ENCODE peak calls at places on chromosomes 5 and 9, in ten cellular contexts. P is right atrium auricular region, N is brain microvascular endothelial cell, I is left ventricle myocardium inferior, F is heart right ventricle, X is ovary, L is cardiac muscle cell, D is neural progenitor cell, V is fibroblast of lung, R is hepatocyte. W is an unnamed sample. For H3K27me3, the result is how much of the 10 kb centered on the place peaks cover.

GRCh38 chr9:73270967-73271722 is 119.5 kb downstream of the ANXA1 start:
- DNase-seq in I (no peak), D (no peak), L (peak), N (peak), X (no peak), P (no peak), F (no peak), V (peak), R (peak), W (no peak)

GRCh38 chr5:126674145-126674544 is 73.4 kb downstream of the PHAX start:
- DNase-seq in D (no peak), X (no peak), R (no peak), L (no peak), V (no peak), P (no peak), F (no peak), I (no peak), N (no peak), W (no peak)

GRCh38 chr5:125659316-125660071 is 763.7 kb upstream of the GRAMD2B start:
- DNase-seq in X (no peak), F (no peak), I (no peak), D (peak), P (no peak), L (peak), V (peak), N (peak), R (no peak), W (peak)

GRCh38 chr9:134698587-134699342 is 57.2 kb downstream of the COL5A1 start:
- DNase-seq in D (peak), I (peak), X (peak), R (peak), V (peak), N (peak), L (peak), P (no peak), F (peak), W (peak)

GRCh38 chr5:80837679-80838078 is 122.5 kb upstream of the RASGRF2 start:
- DNase-seq in L (no peak), P (no peak), R (no peak), N (no peak), I (no peak), V (no peak), X (no peak), D (no peak), F (no peak), W (no peak)

GRCh38 chr5:71767661-71768060 is 48.6 kb downstream of the CARTPT start:
- DNase-seq in F (no peak), N (no peak), D (no peak), V (no peak), P (no peak), R (no peak), X (no peak), I (no peak), L (no peak), W (no peak)

GRCh38 chr5:173602423-173602822 is 14.0 kb downstream of the BOD1 start:
- DNase-seq in L (peak), F (peak), D (no peak), R (peak), P (peak), X (peak), N (peak), V (peak), I (peak), W (no peak)

GRCh38 chr5:145449794-145450193 is 385.3 kb downstream of the PRELID2 start:
- DNase-seq in N (no peak), L (no peak), P (no peak), R (no peak), D (no peak), V (no peak), F (no peak), I (no peak), X (no peak), W (no peak)

GRCh38 chr9:95443301-95443700 is 73.5 kb downstream of the PTCH1 start:
- DNase-seq in D (no peak), I (no peak), R (no peak), X (no peak), L (no peak), V (no peak), N (no peak), F (no peak), P (no peak), W (no peak)

GRCh38 chr9:692636-693459 is 148.6 kb upstream of the DMRT1 start:
- DNase-seq in I (no peak), L (no peak), N (peak), P (no peak), D (no peak), V (no peak), X (no peak), R (no peak), F (no peak), W (no peak)

GRCh38 chr5:75286211-75286773 is 49.6 kb upstream of the ANKRD31 start:
- DNase-seq in V (no peak), R (no peak), F (no peak), I (no peak), D (no peak), L (no peak), N (no peak), P (no peak), X (no peak), W (no peak)

GRCh38 chr9:129550199-129550839 is 70.6 kb downstream of the C9orf50 start:
- DNase-seq in R (peak), V (peak), P (peak), D (peak), I (peak), N (peak), F (peak), L (peak), X (peak), W (peak)

GRCh38 chr9:137972355-137972987 is 94.9 kb downstream of the CACNA1B start:
- DNase-seq in L (no peak), I (no peak), X (peak), N (no peak), V (no peak), P (peak), R (peak), D (no peak), F (no peak), W (no peak)

GRCh38 chr5:122313001-122313402 is 965 bp downstream of the SNCAIP start:
- DNase-seq in F (peak), R (peak), V (peak), D (peak), P (no peak), I (no peak), L (peak), N (peak), X (peak), W (no peak)

GRCh38 chr5:79990598-79991507 is at the start of gene MTX3:
- DNase-seq in X (peak), V (peak), L (peak), I (peak), N (peak), D (peak), P (peak), R (peak), F (peak), W (peak)

GRCh38 chr5:50699737-50700136 is 33.3 kb downstream of the PARP8 start:
- DNase-seq in P (no peak), F (no peak), I (no peak), L (no peak), D (no peak), V (no peak), R (no peak), N (no peak), X (no peak), W (no peak)

GRCh38 chr5:102959055-102959454 is 160.9 kb downstream of the GIN1 start:
- DNase-seq in R (peak), L (peak), I (no peak), F (no peak), X (no peak), P (no peak), D (no peak), N (peak), V (peak), W (no peak)

GRCh38 chr5:172733179-172733973 is 37.6 kb downstream of the DUSP1 start:
- DNase-seq in L (peak), I (peak), X (peak), D (peak), N (peak), P (peak), F (peak), R (peak), V (peak), W (no peak)

GRCh38 chr5:108381034-108381954 is 604 bp downstream of the FBXL17 start:
- DNase-seq in R (peak), X (peak), N (peak), V (peak), F (peak), P (peak), I (peak), D (peak), L (peak), W (peak)

GRCh38 chr5:145375521-145375920 is 459.6 kb downstream of the PRELID2 start:
- DNase-seq in F (no peak), P (no peak), V (no peak), X (no peak), R (no peak), I (no peak), L (no peak), N (no peak), D (no peak), W (no peak)

GRCh38 chr5:94884294-94884693 is 265.8 kb downstream of the SLF1 start:
- DNase-seq in D (peak), L (peak), X (no peak), I (no peak), N (peak), F (no peak), R (no peak), P (no peak), V (no peak), W (peak)

GRCh38 chr5:102589661-102590060 is 90.9 kb upstream of the SLCO6A1 start:
- DNase-seq in F (no peak), X (no peak), V (no peak), P (no peak), R (no peak), L (peak), D (no peak), N (no peak), I (no peak), W (no peak)

GRCh38 chr5:34695275-34696032 is 39.3 kb downstream of the RAI14 start:
- DNase-seq in R (no peak), P (no peak), V (no peak), N (no peak), F (no peak), D (no peak), I (no peak), L (no peak), X (no peak), W (no peak)

GRCh38 chr9:137085918-137086530 is 761 bp upstream of the MAN1B1 start:
- DNase-seq in N (no peak), R (peak), L (peak), X (no peak), D (peak), I (peak), P (peak), F (peak), V (peak), W (peak)

GRCh38 chr5:88792144-88792840 is 90.7 kb downstream of the MEF2C start:
- DNase-seq in D (no peak), V (peak), N (peak), R (no peak), I (no peak), P (no peak), L (no peak), F (no peak), X (no peak), W (no peak)

GRCh38 chr9:137592767-137593166 is 2.5 kb upstream of the ZMYND19 start:
- DNase-seq in D (no peak), N (no peak), R (no peak), F (no peak), X (no peak), P (no peak), I (no peak), L (no peak), V (no peak), W (no peak)

GRCh38 chr5:146894763-146895521 is 16.4 kb upstream of the PPP2R2B start:
- DNase-seq in V (no peak), I (no peak), N (no peak), F (no peak), D (no peak), R (no peak), X (no peak), L (no peak), P (no peak), W (no peak)

DNA sequence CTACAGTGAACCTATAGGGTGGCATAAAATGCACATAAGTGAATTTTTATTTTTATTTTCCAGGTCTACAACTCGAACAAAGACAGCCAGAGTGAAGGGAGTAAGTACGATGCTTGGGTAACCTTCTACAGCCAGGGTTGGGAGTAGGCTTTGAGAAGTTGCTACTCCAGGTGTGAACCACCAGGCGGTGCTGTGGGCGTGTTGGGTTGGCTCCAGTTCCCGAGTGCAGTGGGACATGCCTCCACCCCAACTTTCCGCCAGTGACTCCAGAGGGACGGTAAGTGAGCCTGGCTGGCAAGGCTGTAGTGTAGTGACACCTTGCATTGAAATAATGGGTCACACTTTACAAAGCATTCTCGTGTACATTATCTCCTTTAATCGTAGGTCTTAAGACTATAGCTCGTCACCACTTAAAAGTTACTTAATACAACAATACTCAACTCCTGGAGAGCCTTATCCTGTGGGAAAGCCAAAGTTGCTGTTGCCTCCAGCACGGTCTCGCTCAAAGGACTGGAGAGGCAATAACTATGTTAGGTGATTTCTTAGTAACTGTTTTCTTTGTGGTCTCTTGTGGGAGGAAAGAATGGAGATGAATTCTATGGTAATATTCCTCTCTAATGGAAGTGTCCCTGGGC is 244.0 kb downstream of the ARHGAP26 start:
- DNase-seq in L (peak), N (no peak), P (no peak), R (no peak), V (no peak), X (no peak), F (peak), D (peak), I (peak), W (peak)
- TF ChIP-seq CTCF in L (peak), N (peak), P (no peak), R (peak), V (peak), X (no peak), F (peak), D (peak), I (peak), W (peak)

GRCh38 chr5:52853573-52854163 is 66.0 kb downstream of the ITGA1 start:
- DNase-seq in F (no peak), R (no peak), D (no peak), L (no peak), X (no peak), V (peak), P (no peak), I (no peak), N (no peak), W (peak)

GRCh38 chr5:52854949-52855348 is 67.2 kb downstream of the ITGA1 start:
- DNase-seq in R (no peak), F (no peak), D (no peak), X (no peak), N (no peak), P (no peak), V (no peak), L (no peak), I (no peak), W (no peak)

GRCh38 chr5:52844885-52845284 is 57.2 kb downstream of the ITGA1 start:
- DNase-seq in P (no peak), F (no peak), D (no peak), X (no peak), R (no peak), N (no peak), L (peak), I (no peak), V (peak), W (no peak)

GRCh38 chr5:52846443-52846842 is 58.7 kb downstream of the ITGA1 start:
- DNase-seq in F (no peak), X (no peak), R (no peak), I (no peak), N (no peak), L (peak), V (peak), P (no peak), D (no peak), W (no peak)

GRCh38 chr5:52849544-52849943 is 61.8 kb downstream of the ITGA1 start:
- DNase-seq in P (no peak), N (no peak), R (no peak), V (no peak), F (no peak), X (no peak), L (no peak), D (no peak), I (no peak), W (no peak)
- H3K27me3 ChIP-seq in P (under half), N (under half), R (under half), V (under half), F (under half), X (under half), L (under half), D (under half), I (under half), W (under half)

DNA sequence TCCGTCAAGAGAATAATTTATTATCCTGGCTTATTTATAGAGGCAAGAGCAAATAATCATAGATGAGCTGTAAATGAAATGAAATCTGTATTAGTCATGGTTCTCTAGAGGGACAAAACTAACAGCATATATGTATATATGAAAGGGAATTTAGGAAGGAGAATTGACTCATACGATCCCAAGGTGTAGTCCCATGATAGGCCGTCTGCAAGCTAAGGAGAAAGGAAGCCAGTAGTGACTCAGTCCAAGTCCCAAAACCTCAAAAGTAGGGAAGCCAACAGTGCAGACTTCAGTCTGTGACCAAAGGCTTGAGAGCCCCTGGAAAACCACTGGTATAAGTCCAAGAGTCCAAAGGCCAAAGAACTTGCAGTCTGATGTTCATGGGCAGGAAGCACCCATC is 515.9 kb upstream of the CYLC2 start:
- DNase-seq in N (peak), I (no peak), D (no peak), X (no peak), F (no peak), L (no peak), R (no peak), P (no peak), V (no peak), W (no peak)
- H3K4me3 ChIP-seq in N (no peak), I (no peak), D (no peak), X (no peak), F (no peak), L (no peak), R (no peak), P (no peak), V (no peak), W (no peak)

GRCh38 chr5:67050125-67050524 is 146.5 kb downstream of the CD180 start:
- DNase-seq in N (no peak), L (no peak), I (no peak), D (no peak), X (no peak), F (no peak), P (no peak), R (no peak), V (no peak), W (no peak)

GRCh38 chr5:67047616-67048015 is 149.0 kb downstream of the CD180 start:
- DNase-seq in F (no peak), V (no peak), L (no peak), R (no peak), N (no peak), X (no peak), I (no peak), D (no peak), P (no peak), W (no peak)

GRCh38 chr5:67043789-67044511 is 152.6 kb downstream of the CD180 start:
- DNase-seq in D (no peak), R (no peak), V (no peak), P (no peak), F (no peak), X (no peak), I (no peak), L (no peak), N (no peak), W (no peak)

GRCh38 chr5:67045816-67046740 is 150.5 kb downstream of the CD180 start:
- DNase-seq in V (no peak), N (no peak), F (no peak), L (no peak), R (no peak), D (no peak), X (no peak), P (no peak), I (no peak), W (no peak)

GRCh38 chr5:67047180-67047579 is 149.4 kb downstream of the CD180 start:
- DNase-seq in X (no peak), P (no peak), N (no peak), R (no peak), F (peak), L (no peak), V (no peak), D (peak), I (peak), W (peak)
- TF ChIP-seq CTCF in X (no peak), P (no peak), N (no peak), R (no peak), F (no peak), L (no peak), V (no peak), D (no peak), I (peak), W (peak)

GRCh38 chr9:126625329-126626116 is 11.8 kb downstream of the LMX1B start:
- DNase-seq in D (peak), I (no peak), F (no peak), V (no peak), R (no peak), N (no peak), P (no peak), L (no peak), X (no peak), W (no peak)
- H3K27me3 ChIP-seq in D (half or more), I (half or more), F (half or more), V (half or more), R (half or more), N (half or more), P (under half), L (half or more), X (under half), W (half or more)

GRCh38 chr9:90466481-90466880 is 176.1 kb downstream of the DIRAS2 start:
- DNase-seq in L (no peak), F (no peak), D (no peak), X (no peak), P (no peak), I (no peak), R (no peak), N (no peak), V (no peak), W (no peak)
- H3K4me3 ChIP-seq in L (no peak), F (no peak), D (no peak), X (no peak), P (no peak), I (no peak), R (no peak), N (no peak), V (no peak), W (no peak)

DNA sequence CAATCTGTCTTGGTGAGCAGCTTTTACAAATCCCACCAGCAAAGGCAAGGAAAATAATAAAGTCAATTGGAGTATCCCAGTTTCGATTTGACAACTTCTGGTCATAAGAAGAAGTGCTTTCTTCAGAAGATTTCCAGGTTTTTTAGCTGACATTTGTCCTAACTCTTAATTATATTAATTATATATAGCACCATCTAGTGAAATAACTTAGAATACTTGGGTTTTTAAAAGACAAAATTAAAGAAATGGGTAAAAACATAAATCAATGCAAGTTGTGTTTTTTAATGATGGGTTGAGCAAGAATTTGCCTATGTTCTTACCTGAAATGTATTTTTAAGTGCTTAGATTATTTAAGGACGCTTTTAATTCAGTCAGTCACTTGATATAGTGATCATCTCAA is 421.8 kb downstream of the ACTL7B start:
- DNase-seq in N (no peak), P (no peak), R (no peak), I (no peak), V (peak), F (no peak), X (no peak), L (no peak), D (no peak), W (no peak)
- TF ChIP-seq CTCF in N (no peak), P (no peak), R (peak), I (no peak), V (no peak), F (peak), X (no peak), L (no peak), D (no peak), W (no peak)